ENCODE peak calls at places on chromosomes 13 and 19, in seven cellular contexts. N, S, P, B, G, I and K are unnamed samples.
A peak's percentile ranks its signal among the peaks of the same experiment; 100 is the strongest.

GRCh38 chr19:5354403-5354802 is 13.8 kb upstream of the PTPRS start:
- DNase-seq in N (no peak), S (peak; percentile 58), P (no peak), B (peak; percentile 34), G (peak; percentile 42), I (no peak), K (no peak)

GRCh38 chr13:36531746-36532486 is 99.6 kb downstream of the CCNA1 start:
- DNase-seq in N (no peak), S (no peak), P (no peak), B (no peak), G (no peak), I (no peak), K (no peak)

GRCh38 chr19:17327654-17328516 is 6.8 kb downstream of the ANO8 start:
- DNase-seq in N (no peak), S (peak; percentile 85), P (no peak), B (peak; percentile 13), G (peak; percentile 82), I (peak; percentile 85), K (peak; percentile 77)

GRCh38 chr13:80945328-80945727 is 604.4 kb upstream of the SPRY2 start:
- DNase-seq in N (peak; percentile 25), S (peak; percentile 12), P (no peak), B (peak; percentile 71), G (no peak), I (no peak), K (no peak)

GRCh38 chr13:21683034-21683733 is 12.3 kb downstream of the FGF9 start:
- DNase-seq in N (no peak), S (no peak), P (no peak), B (no peak), G (no peak), I (no peak), K (no peak)

GRCh38 chr13:99289674-99290337 is 17.4 kb downstream of the GPR183 start:
- DNase-seq in N (no peak), S (no peak), P (no peak), B (no peak), G (no peak), I (no peak), K (no peak)

GRCh38 chr13:100987993-100988392 is 313.4 kb upstream of the TMTC4 start:
- DNase-seq in N (no peak), S (no peak), P (no peak), B (no peak), G (no peak), I (no peak), K (no peak)

GRCh38 chr13:32713397-32713796 is 127.1 kb downstream of the PDS5B start:
- DNase-seq in N (no peak), S (no peak), P (no peak), B (no peak), G (no peak), I (no peak), K (no peak)

GRCh38 chr13:66547685-66548084 is 682.5 kb downstream of the PCDH9 start:
- DNase-seq in N (no peak), S (no peak), P (no peak), B (no peak), G (no peak), I (no peak), K (no peak)

GRCh38 chr13:51519839-51520238 is 64.4 kb upstream of the WDFY2 start:
- DNase-seq in N (no peak), S (no peak), P (no peak), B (peak; percentile 52), G (no peak), I (no peak), K (no peak)

GRCh38 chr13:100675660-100676129 is 1.1 kb upstream of the TMTC4 start:
- DNase-seq in N (no peak), S (no peak), P (no peak), B (no peak), G (no peak), I (no peak), K (no peak)

GRCh38 chr13:99995503-99996176 is 14.1 kb downstream of the ZIC2 start:
- DNase-seq in N (no peak), S (no peak), P (no peak), B (no peak), G (no peak), I (no peak), K (no peak)

GRCh38 chr13:97459215-97459772 is 25.3 kb downstream of the RAP2A start:
- DNase-seq in N (no peak), S (no peak), P (peak; percentile 33), B (no peak), G (no peak), I (no peak), K (no peak)

GRCh38 chr19:3788991-3789778 is 3.0 kb upstream of the MATK start:
- DNase-seq in N (no peak), S (no peak), P (no peak), B (no peak), G (no peak), I (no peak), K (no peak)

GRCh38 chr13:108561152-108561551 is 68.3 kb upstream of the MYO16 start:
- DNase-seq in N (no peak), S (no peak), P (no peak), B (no peak), G (no peak), I (no peak), K (no peak)

GRCh38 chr13:22049384-22049783 is 378.5 kb downstream of the FGF9 start:
- DNase-seq in N (no peak), S (no peak), P (no peak), B (no peak), G (no peak), I (no peak), K (no peak)

GRCh38 chr19:23999821-24000610 is 85.3 kb downstream of the ZNF726 start:
- DNase-seq in N (no peak), S (no peak), P (no peak), B (no peak), G (no peak), I (no peak), K (no peak)

GRCh38 chr19:42403586-42403985 is 13.5 kb upstream of the CNFN start:
- DNase-seq in N (no peak), S (no peak), P (no peak), B (no peak), G (no peak), I (no peak), K (no peak)

GRCh38 chr19:2385053-2385721 is 25.1 kb downstream of the TMPRSS9 start:
- DNase-seq in N (peak; percentile 75), S (peak; percentile 95), P (no peak), B (peak; percentile 81), G (peak; percentile 95), I (no peak), K (no peak)

GRCh38 chr13:92734068-92734467 is 492.5 kb upstream of the GPC6 start:
- DNase-seq in N (no peak), S (peak; percentile 28), P (no peak), B (no peak), G (no peak), I (no peak), K (no peak)

GRCh38 chr19:7216373-7216902 is 77.8 kb downstream of the INSR start:
- DNase-seq in N (no peak), S (no peak), P (no peak), B (no peak), G (no peak), I (no peak), K (no peak)

DNA sequence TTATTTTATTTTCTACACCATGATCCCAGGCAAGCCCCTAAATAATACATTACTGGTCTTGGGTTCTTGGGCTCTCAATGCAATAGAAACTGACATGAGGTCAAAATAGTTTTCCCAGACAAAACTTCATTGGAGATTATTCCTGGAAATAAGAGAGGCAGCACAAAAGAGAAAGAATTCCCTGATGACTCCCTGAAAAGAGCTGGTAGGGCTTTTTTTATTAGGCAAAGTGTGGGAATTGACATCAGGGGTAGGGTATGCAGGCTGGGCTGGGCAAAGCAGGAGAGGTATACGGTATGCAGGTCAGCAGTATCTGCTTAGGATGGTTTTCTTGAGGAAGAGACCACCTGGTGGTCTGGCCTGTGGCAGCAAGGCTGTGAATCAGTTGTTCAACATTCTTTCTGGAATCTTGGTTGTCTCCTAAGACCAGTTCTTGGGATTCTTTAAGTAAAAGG is 9.3 kb upstream of the IGFL3 start:
- DNase-seq in N (no peak), S (no peak), P (no peak), B (no peak), G (no peak), I (no peak), K (no peak)
- TF ChIP-seq TAF1 in N (no peak), S (no peak), P (no peak), B (no peak), G (no peak), I (no peak), K (no peak)

GRCh38 chr19:38634757-38635482 is 12.5 kb upstream of the ACTN4 start:
- DNase-seq in N (no peak), S (peak; percentile 87), P (peak; percentile 32), B (no peak), G (peak; percentile 76), I (peak; percentile 63), K (peak; percentile 65)
- TF ChIP-seq TAF1 in N (no peak), S (no peak), P (no peak), B (no peak), G (no peak), I (no peak), K (no peak)

DNA sequence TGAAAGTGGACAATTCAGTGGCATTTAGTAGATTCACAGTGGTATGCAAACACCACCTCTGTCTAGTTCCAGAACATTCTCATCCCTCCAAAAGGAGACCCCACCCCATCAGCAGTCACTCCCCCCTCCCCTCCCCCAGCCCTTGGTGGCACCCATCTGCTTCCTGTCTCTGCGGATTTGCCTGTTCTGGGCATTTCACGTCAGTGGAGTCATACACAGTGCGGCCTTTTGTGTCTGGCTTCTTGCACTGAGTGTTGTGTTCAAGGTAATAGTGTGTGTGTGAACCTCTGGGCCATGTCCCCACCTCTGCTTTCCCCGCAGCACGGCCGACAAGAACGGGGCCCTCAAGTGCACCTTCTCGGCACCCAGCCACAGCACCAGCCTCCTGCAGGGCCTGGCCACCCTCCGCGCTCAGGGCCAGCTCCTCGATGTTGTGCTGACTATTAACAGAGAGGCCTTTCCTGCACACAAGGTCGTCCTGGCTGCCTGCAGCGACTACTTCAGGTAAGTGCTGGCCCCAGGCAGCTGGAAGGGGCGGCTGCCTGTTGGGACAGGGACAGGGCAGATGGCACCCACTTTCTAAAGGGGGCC is 19.4 kb upstream of the CRTC1 start:
- DNase-seq in N (no peak), S (no peak), P (no peak), B (no peak), G (no peak), I (no peak), K (no peak)
- TF ChIP-seq TAF1 in N (no peak), S (no peak), P (no peak), B (no peak), G (no peak), I (no peak), K (no peak)

DNA sequence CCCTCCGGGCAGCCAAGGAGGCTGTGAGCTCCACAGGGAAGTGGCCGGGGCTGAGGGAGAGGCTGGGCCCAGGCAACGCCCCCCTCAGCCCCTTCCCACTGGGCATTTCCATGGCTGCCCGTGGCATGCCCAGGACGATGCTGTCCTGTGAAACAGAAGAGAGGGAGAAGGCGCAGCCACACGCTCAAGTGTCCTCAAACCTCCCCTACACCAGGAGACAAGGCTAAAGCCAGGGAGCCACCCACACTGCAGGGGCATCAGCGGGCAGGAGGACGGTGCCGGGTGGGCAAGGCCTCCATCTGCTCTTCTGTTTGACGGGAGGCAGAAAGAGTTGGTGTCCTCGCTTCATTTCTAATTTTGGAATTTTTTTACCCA is 14.2 kb upstream of the PROZ start:
- DNase-seq in N (no peak), S (no peak), P (no peak), B (no peak), G (no peak), I (no peak), K (no peak)
- TF ChIP-seq TAF1 in N (no peak), S (no peak), P (no peak), B (no peak), G (no peak), I (no peak), K (no peak)